ENCODE peak calls at places on chromosomes 2 and 18, in nine cellular contexts. J is K562, L is HepG2, C is stomach, W is suprapubic skin, K is SK-N-SH, T is endothelial cell of umbilical vein, B is sigmoid colon, A is H1. S is an unnamed sample.

GRCh38 chr18:45739848-45740247 is 15.9 kb downstream of the SLC14A1 start:
- DNase-seq in W (no peak), C (no peak), K (no peak), B (no peak), T (no peak), J (no peak), A (no peak), L (no peak), S (no peak)

GRCh38 chr18:23451491-23451890 is 1.6 kb upstream of the RIOK3 start:
- DNase-seq in K (no peak), C (no peak), W (no peak), T (no peak), B (no peak), A (no peak), J (no peak), L (no peak), S (no peak)

GRCh38 chr18:44654555-44654954 is 26.1 kb upstream of the SETBP1 start:
- DNase-seq in C (no peak), B (no peak), J (no peak), L (no peak), K (no peak), T (peak; percentile 83), A (no peak), W (no peak), S (no peak)

GRCh38 chr2:99881901-99882591 is 260.3 kb downstream of the AFF3 start:
- DNase-seq in J (no peak), B (no peak), A (no peak), L (no peak), C (no peak), K (peak; percentile 47), W (no peak), T (peak; percentile 71), S (peak; percentile 28)

GRCh38 chr18:4333043-4333442 is 122.1 kb downstream of the DLGAP1 start:
- DNase-seq in K (no peak), L (no peak), C (no peak), W (no peak), B (no peak), A (no peak), T (no peak), J (no peak), S (no peak)

GRCh38 chr2:80852808-80853139 is 548.2 kb upstream of the LRRTM1 start:
- DNase-seq in L (no peak), A (no peak), C (no peak), J (no peak), W (no peak), T (no peak), B (no peak), K (no peak), S (peak; percentile 64)

GRCh38 chr2:69581774-69582581 is 61.6 kb downstream of the AAK1 start:
- DNase-seq in W (no peak), B (no peak), A (no peak), L (peak; percentile 60), T (no peak), K (no peak), C (no peak), J (peak; percentile 39), S (peak; percentile 44)

GRCh38 chr2:240558229-240558885 is 569 bp upstream of the ANKMY1 start:
- DNase-seq in B (peak; percentile 42), T (no peak), W (no peak), C (no peak), L (no peak), K (no peak), A (no peak), J (no peak), S (peak; percentile 68)

GRCh38 chr2:237714690-237715458 is 83.7 kb upstream of the RBM44 start:
- DNase-seq in B (peak; percentile 89), J (no peak), T (peak; percentile 60), K (no peak), L (peak; percentile 35), A (no peak), C (no peak), W (peak; percentile 58), S (peak; percentile 61)

GRCh38 chr2:237712477-237713377 is 85.3 kb downstream of the LRRFIP1 start:
- DNase-seq in K (no peak), B (no peak), W (peak; percentile 50), J (no peak), T (no peak), L (no peak), C (no peak), A (no peak), S (no peak)

GRCh38 chr2:237718277-237718634 is 80.3 kb upstream of the RBM44 start:
- DNase-seq in K (no peak), J (no peak), T (no peak), A (no peak), L (no peak), B (no peak), W (peak; percentile 56), C (no peak), S (no peak)

GRCh38 chr2:237717366-237718276 is 81.0 kb upstream of the RBM44 start:
- DNase-seq in J (no peak), K (peak; percentile 74), A (no peak), W (peak; percentile 75), T (no peak), C (no peak), B (peak; percentile 64), L (no peak), S (no peak)

GRCh38 chr2:237715459-237715947 is 83.1 kb upstream of the RBM44 start:
- DNase-seq in J (no peak), B (peak; percentile 63), C (peak; percentile 54), W (peak; percentile 69), T (peak; percentile 77), A (no peak), L (peak; percentile 92), K (no peak), S (no peak)
- TF ChIP-seq POLR2AphosphoS5 in J (no peak), B (peak; percentile 6), C (peak; percentile 68), W (no peak), T (peak; percentile 35), A (no peak), L (peak; percentile 49), K (no peak), S (no peak)

GRCh38 chr2:158998486-158999248 is 30.2 kb downstream of the TANC1 start:
- DNase-seq in C (no peak), L (peak; percentile 86), T (peak; percentile 86), B (no peak), J (no peak), A (no peak), K (no peak), W (no peak), S (no peak)

GRCh38 chr2:158995677-158996049 is 27.2 kb downstream of the TANC1 start:
- DNase-seq in L (no peak), C (no peak), J (no peak), T (no peak), B (no peak), K (no peak), A (no peak), W (no peak), S (no peak)

GRCh38 chr2:158994920-158995676 is 26.7 kb downstream of the TANC1 start:
- DNase-seq in L (peak; percentile 86), K (peak; percentile 39), W (no peak), J (no peak), A (no peak), T (no peak), C (no peak), B (no peak), S (peak; percentile 11)

GRCh38 chr2:158997037-158997785 is 28.8 kb downstream of the TANC1 start:
- DNase-seq in B (no peak), W (no peak), J (no peak), K (no peak), A (no peak), T (peak; percentile 48), C (no peak), L (peak; percentile 18), S (no peak)

GRCh38 chr2:158996378-158996993 is 28.0 kb downstream of the TANC1 start:
- DNase-seq in A (no peak), W (no peak), C (no peak), B (no peak), K (no peak), T (no peak), L (no peak), J (no peak), S (no peak)
- TF ChIP-seq POLR2AphosphoS5 in A (no peak), W (no peak), C (no peak), B (no peak), K (no peak), T (no peak), L (no peak), J (no peak), S (no peak)

GRCh38 chr18:63320690-63321265 is 1.2 kb upstream of the BCL2 start:
- DNase-seq in T (peak; percentile 40), W (peak; percentile 84), B (peak; percentile 81), J (peak; percentile 12), C (peak; percentile 31), K (peak; percentile 58), L (peak; percentile 15), A (no peak), S (peak; percentile 67)

GRCh38 chr18:63318882-63319382 is 637 bp downstream of the BCL2 start:
- DNase-seq in C (no peak), J (no peak), K (no peak), A (no peak), T (peak; percentile 31), B (no peak), W (no peak), L (no peak), S (no peak)

GRCh38 chr18:63321291-63321690 is 1.7 kb upstream of the BCL2 start:
- DNase-seq in T (no peak), K (no peak), L (no peak), C (no peak), J (no peak), A (no peak), B (no peak), W (no peak), S (no peak)

GRCh38 chr18:63319383-63320040 is at the start of gene BCL2:
- DNase-seq in K (no peak), T (peak; percentile 41), C (no peak), W (no peak), B (peak; percentile 82), J (no peak), L (no peak), A (no peak), S (peak; percentile 62)

DNA sequence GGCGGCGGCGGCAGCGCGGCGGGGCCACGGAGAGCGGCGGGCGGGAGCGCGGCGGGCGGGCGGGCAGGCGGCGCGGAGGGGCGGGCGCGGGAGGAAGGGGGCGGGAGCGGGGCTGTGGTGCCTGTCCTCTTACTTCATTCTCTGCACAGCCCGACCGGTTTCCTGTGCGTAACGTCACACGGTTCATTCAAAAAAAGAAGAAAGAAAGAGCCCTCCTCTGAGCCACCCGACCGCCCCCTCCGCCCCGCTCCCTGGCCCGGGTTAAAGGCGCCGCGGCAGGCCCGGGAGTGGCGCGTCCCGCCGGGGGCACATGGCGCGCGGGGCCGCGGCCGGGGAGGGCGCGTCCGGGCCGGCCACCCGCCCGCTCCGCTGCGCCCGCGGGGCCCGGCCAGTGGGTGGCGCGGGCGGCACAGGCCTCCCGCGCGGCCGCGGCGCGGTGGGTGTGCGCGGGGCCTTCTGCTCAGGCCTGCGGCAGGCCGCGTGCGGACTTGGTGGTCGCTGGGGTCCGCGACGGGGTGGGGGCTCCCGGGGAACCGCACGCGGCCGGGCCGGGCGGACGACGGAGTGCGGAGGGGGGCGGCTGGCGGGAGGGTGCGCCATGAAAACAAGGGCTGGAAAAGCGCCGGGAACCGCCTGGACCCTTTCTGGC is 596 bp upstream of the BCL2 start:
- DNase-seq in C (peak; percentile 75), W (peak; percentile 91), K (peak; percentile 90), A (no peak), L (peak; percentile 61), B (peak; percentile 94), T (peak; percentile 71), J (peak; percentile 70), S (peak; percentile 87)
- TF ChIP-seq POLR2AphosphoS5 in C (no peak), W (no peak), K (no peak), A (no peak), L (no peak), B (peak; percentile 60), T (no peak), J (no peak), S (peak; percentile 32)

DNA sequence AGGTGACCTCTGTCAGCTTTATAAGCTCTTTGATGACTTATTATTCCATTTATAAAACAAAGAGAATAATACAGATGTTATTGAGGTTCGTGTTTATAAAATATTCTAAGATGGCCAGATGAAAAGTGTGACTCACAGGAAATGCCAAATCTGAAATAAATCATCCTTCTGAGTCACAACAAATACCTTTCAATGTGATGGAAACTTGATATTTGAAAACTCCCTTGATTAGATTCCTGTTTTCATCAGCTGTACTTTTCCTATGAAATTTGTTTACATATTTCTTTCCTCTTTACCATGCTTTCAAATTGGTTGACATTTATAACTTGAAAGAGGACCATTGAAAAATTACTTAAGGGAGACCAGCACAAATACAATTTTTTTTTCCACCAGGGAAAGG is 30.6 kb upstream of the PPP1R1C start:
- DNase-seq in L (no peak), J (no peak), K (no peak), T (peak; percentile 88), C (no peak), B (no peak), W (no peak), A (no peak), S (no peak)
- TF ChIP-seq POLR2AphosphoS5 in L (no peak), J (no peak), K (peak; percentile 63), T (peak; percentile 28), C (no peak), B (no peak), W (no peak), A (no peak), S (no peak)

S was measured in GM23338.